ENCODE peak calls at places on chromosomes 11 and 22, in five cellular contexts. One of them, this sample, is unnamed.

GRCh38 chr11:102061276-102061675 is 14.0 kb downstream of the CFAP300 start:
- DNase-seq in left lung: no peak
- DNase-seq in activated naive CD8-positive, alpha-beta T cell treated with anti-CD3 and anti-CD28 coated beads, Interleukin-2, amount 10 ng/mL, durations not matched to agents 7 days and 5 days: no peak
- DNase-seq in brain microvascular endothelial cell: peak
- DNase-seq in adrenal gland: no peak
- DNase-seq in this sample: no peak

GRCh38 chr11:73521621-73522020 is 76.3 kb downstream of the FAM168A start:
- DNase-seq in left lung: no peak
- DNase-seq in activated naive CD8-positive, alpha-beta T cell treated with anti-CD3 and anti-CD28 coated beads, Interleukin-2, amount 10 ng/mL, durations not matched to agents 7 days and 5 days: no peak
- DNase-seq in brain microvascular endothelial cell: peak
- DNase-seq in adrenal gland: no peak
- DNase-seq in this sample: no peak

GRCh38 chr22:46789992-46790391 is 27.5 kb downstream of the TBC1D22A start:
- DNase-seq in left lung: peak
- DNase-seq in activated naive CD8-positive, alpha-beta T cell treated with anti-CD3 and anti-CD28 coated beads, Interleukin-2, amount 10 ng/mL, durations not matched to agents 7 days and 5 days: no peak
- DNase-seq in brain microvascular endothelial cell: no peak
- DNase-seq in adrenal gland: no peak
- DNase-seq in this sample: no peak

GRCh38 chr11:3227568-3228444 is 4.4 kb downstream of the MRGPRE start:
- DNase-seq in left lung: peak
- DNase-seq in activated naive CD8-positive, alpha-beta T cell treated with anti-CD3 and anti-CD28 coated beads, Interleukin-2, amount 10 ng/mL, durations not matched to agents 7 days and 5 days: no peak
- DNase-seq in brain microvascular endothelial cell: no peak
- DNase-seq in adrenal gland: no peak
- DNase-seq in this sample: peak

GRCh38 chr11:74744277-74744676 is 4.4 kb upstream of the RNF169 start:
- DNase-seq in left lung: no peak
- DNase-seq in activated naive CD8-positive, alpha-beta T cell treated with anti-CD3 and anti-CD28 coated beads, Interleukin-2, amount 10 ng/mL, durations not matched to agents 7 days and 5 days: no peak
- DNase-seq in brain microvascular endothelial cell: no peak
- DNase-seq in adrenal gland: no peak
- DNase-seq in this sample: no peak

GRCh38 chr11:104967493-104968364 is 645 bp downstream of the CASP4 start:
- DNase-seq in left lung: no peak
- DNase-seq in activated naive CD8-positive, alpha-beta T cell treated with anti-CD3 and anti-CD28 coated beads, Interleukin-2, amount 10 ng/mL, durations not matched to agents 7 days and 5 days: no peak
- DNase-seq in brain microvascular endothelial cell: no peak
- DNase-seq in adrenal gland: no peak
- DNase-seq in this sample: no peak

GRCh38 chr22:47195156-47195675 is 432.8 kb downstream of the TBC1D22A start:
- DNase-seq in left lung: peak
- DNase-seq in activated naive CD8-positive, alpha-beta T cell treated with anti-CD3 and anti-CD28 coated beads, Interleukin-2, amount 10 ng/mL, durations not matched to agents 7 days and 5 days: no peak
- DNase-seq in brain microvascular endothelial cell: no peak
- DNase-seq in adrenal gland: no peak
- DNase-seq in this sample: no peak

GRCh38 chr22:19597399-19597735 is 73.2 kb upstream of the CLDN5 start:
- DNase-seq in left lung: no peak
- DNase-seq in activated naive CD8-positive, alpha-beta T cell treated with anti-CD3 and anti-CD28 coated beads, Interleukin-2, amount 10 ng/mL, durations not matched to agents 7 days and 5 days: no peak
- DNase-seq in brain microvascular endothelial cell: no peak
- DNase-seq in adrenal gland: no peak
- DNase-seq in this sample: peak

GRCh38 chr11:118497831-118498230 is 29.4 kb upstream of the TTC36 start:
- DNase-seq in left lung: no peak
- DNase-seq in activated naive CD8-positive, alpha-beta T cell treated with anti-CD3 and anti-CD28 coated beads, Interleukin-2, amount 10 ng/mL, durations not matched to agents 7 days and 5 days: no peak
- DNase-seq in brain microvascular endothelial cell: peak
- DNase-seq in adrenal gland: no peak
- DNase-seq in this sample: no peak

GRCh38 chr11:22785251-22785650 is 44.4 kb downstream of the SVIP start:
- DNase-seq in left lung: no peak
- DNase-seq in activated naive CD8-positive, alpha-beta T cell treated with anti-CD3 and anti-CD28 coated beads, Interleukin-2, amount 10 ng/mL, durations not matched to agents 7 days and 5 days: no peak
- DNase-seq in brain microvascular endothelial cell: peak
- DNase-seq in adrenal gland: no peak
- DNase-seq in this sample: no peak

GRCh38 chr22:23181763-23182288 is 1.5 kb downstream of the BCR start:
- DNase-seq in left lung: no peak
- DNase-seq in activated naive CD8-positive, alpha-beta T cell treated with anti-CD3 and anti-CD28 coated beads, Interleukin-2, amount 10 ng/mL, durations not matched to agents 7 days and 5 days: peak
- DNase-seq in brain microvascular endothelial cell: no peak
- DNase-seq in adrenal gland: no peak
- DNase-seq in this sample: no peak

GRCh38 chr22:48004038-48004437 is 1241.6 kb downstream of the TBC1D22A start:
- DNase-seq in left lung: no peak
- DNase-seq in activated naive CD8-positive, alpha-beta T cell treated with anti-CD3 and anti-CD28 coated beads, Interleukin-2, amount 10 ng/mL, durations not matched to agents 7 days and 5 days: no peak
- DNase-seq in brain microvascular endothelial cell: no peak
- DNase-seq in adrenal gland: no peak
- DNase-seq in this sample: no peak